ENCODE peak calls at places on chromosomes 5 and 9, in nine cellular contexts. H, C, S, Y, B, W, J, A and M are unnamed samples.

GRCh38 chr5:97046270-97046982 is 96.0 kb downstream of the LIX1 start:
- DNase-seq in H (no peak), C (no peak), S (peak), Y (no peak), B (no peak), W (no peak), J (no peak), A (no peak), M (no peak)

GRCh38 chr5:170650850-170651249 is 132.7 kb upstream of the GABRP start:
- DNase-seq in H (no peak), C (no peak), S (no peak), Y (no peak), B (no peak), W (no peak), J (no peak), A (no peak), M (no peak)

GRCh38 chr9:107119735-107120134 is 163.3 kb upstream of the RAD23B start:
- DNase-seq in H (no peak), C (no peak), S (no peak), Y (no peak), B (no peak), W (no peak), J (no peak), A (no peak), M (no peak)

GRCh38 chr9:22097712-22098111 is 88.6 kb upstream of the CDKN2B start:
- DNase-seq in H (no peak), C (no peak), S (peak), Y (no peak), B (no peak), W (no peak), J (no peak), A (no peak), M (no peak)

GRCh38 chr5:3597002-3597726 is 1.5 kb downstream of the IRX1 start:
- DNase-seq in H (no peak), C (no peak), S (no peak), Y (peak), B (no peak), W (no peak), J (no peak), A (no peak), M (no peak)

GRCh38 chr5:38603691-38604090 is 47.2 kb upstream of the LIFR start:
- DNase-seq in H (no peak), C (no peak), S (no peak), Y (no peak), B (no peak), W (no peak), J (no peak), A (no peak), M (no peak)

GRCh38 chr9:132486706-132487350 is 76.8 kb downstream of the CFAP77 start:
- DNase-seq in H (no peak), C (no peak), S (no peak), Y (no peak), B (no peak), W (no peak), J (no peak), A (no peak), M (no peak)

GRCh38 chr5:68225188-68225910 is 9.8 kb downstream of the PIK3R1 start:
- DNase-seq in H (no peak), C (no peak), S (peak), Y (peak), B (no peak), W (peak), J (peak), A (peak), M (no peak)

GRCh38 chr9:16530669-16531461 is 339.6 kb downstream of the BNC2 start:
- DNase-seq in H (no peak), C (peak), S (no peak), Y (peak), B (no peak), W (no peak), J (no peak), A (no peak), M (no peak)

GRCh38 chr9:119252671-119253299 is 116.5 kb downstream of the BRINP1 start:
- DNase-seq in H (peak), C (no peak), S (no peak), Y (no peak), B (no peak), W (no peak), J (no peak), A (no peak), M (no peak)

GRCh38 chr9:134285215-134285845 is 40.9 kb upstream of the RXRA start:
- DNase-seq in H (no peak), C (no peak), S (no peak), Y (no peak), B (no peak), W (no peak), J (no peak), A (no peak), M (no peak)

GRCh38 chr5:125258610-125259009 is 512.2 kb upstream of the ZNF608 start:
- DNase-seq in H (no peak), C (no peak), S (no peak), Y (no peak), B (no peak), W (no peak), J (no peak), A (no peak), M (no peak)

GRCh38 chr9:35367451-35367850 is 122.5 kb upstream of the RUSC2 start:
- DNase-seq in H (no peak), C (peak), S (peak), Y (no peak), B (no peak), W (peak), J (peak), A (no peak), M (no peak)

GRCh38 chr5:150355791-150356190 is 1.7 kb upstream of the TCOF1 start:
- DNase-seq in H (no peak), C (no peak), S (no peak), Y (no peak), B (no peak), W (no peak), J (no peak), A (no peak), M (no peak)

GRCh38 chr5:7250609-7251008 is 145.3 kb upstream of the ADCY2 start:
- DNase-seq in H (no peak), C (no peak), S (no peak), Y (no peak), B (no peak), W (no peak), J (no peak), A (no peak), M (no peak)

GRCh38 chr5:150399158-150400019 is 13.3 kb downstream of the CD74 start:
- DNase-seq in H (no peak), C (no peak), S (no peak), Y (no peak), B (no peak), W (no peak), J (peak), A (no peak), M (no peak)

GRCh38 chr5:89313804-89314588 is 431.0 kb upstream of the MEF2C start:
- DNase-seq in H (no peak), C (peak), S (peak), Y (no peak), B (peak), W (peak), J (peak), A (no peak), M (peak)

GRCh38 chr5:98769006-98769255 is 4.5 kb upstream of the RGMB start:
- DNase-seq in H (no peak), C (no peak), S (no peak), Y (no peak), B (no peak), W (peak), J (no peak), A (peak), M (no peak)

GRCh38 chr5:33523208-33523771 is 82.5 kb downstream of the TARS1 start:
- DNase-seq in H (no peak), C (no peak), S (no peak), Y (no peak), B (no peak), W (no peak), J (no peak), A (no peak), M (no peak)

GRCh38 chr5:96516631-96517071 is 83.6 kb upstream of the PCSK1 start:
- DNase-seq in H (no peak), C (no peak), S (peak), Y (no peak), B (no peak), W (no peak), J (no peak), A (no peak), M (no peak)